ENCODE peak calls at places on chromosome 13, in nine cellular contexts. F is PC-3; G is fibroblast of the aortic adventitia; I is GM23338; P is AG09309; W is dorsolateral prefrontal cortex; M is CD4-positive, alpha-beta T cell; B is right atrium auricular region; U is A549. A is an unnamed sample.

GRCh38 chr13:64551755-64552154 is 2678.4 kb downstream of the PCDH9 start:
- DNase-seq in F (peak), G (peak), I (no peak), P (peak), W (no peak), M (no peak), B (no peak), U (no peak), A (no peak)

GRCh38 chr13:23443878-23444277 is 10.4 kb upstream of the SACS start:
- DNase-seq in F (no peak), G (no peak), I (no peak), P (no peak), W (no peak), M (no peak), B (no peak), U (no peak), A (no peak)

GRCh38 chr13:68810660-68811059 is 1297.0 kb upstream of the ATXN8OS start:
- DNase-seq in F (peak), G (no peak), I (peak), P (no peak), W (no peak), M (no peak), B (no peak), U (no peak), A (no peak)

GRCh38 chr13:111404746-111405145 is 84.3 kb downstream of the TEX29 start:
- DNase-seq in F (no peak), G (no peak), I (no peak), P (no peak), W (no peak), M (no peak), B (no peak), U (no peak), A (no peak)

GRCh38 chr13:88000239-88000638 is 329.1 kb downstream of the SLITRK5 start:
- DNase-seq in F (no peak), G (no peak), I (no peak), P (no peak), W (no peak), M (no peak), B (no peak), U (no peak), A (no peak)

GRCh38 chr13:50712469-50712868 is 131.0 kb downstream of the DLEU7 start:
- DNase-seq in F (no peak), G (no peak), I (no peak), P (no peak), W (no peak), M (no peak), B (no peak), U (no peak), A (no peak)

GRCh38 chr13:33487575-33488243 is 202.2 kb upstream of the STARD13 start:
- DNase-seq in F (peak), G (peak), I (peak), P (no peak), W (no peak), M (no peak), B (no peak), U (no peak), A (no peak)

GRCh38 chr13:37138169-37138568 is 32.7 kb upstream of the CSNK1A1L start:
- DNase-seq in F (peak), G (no peak), I (peak), P (no peak), W (no peak), M (no peak), B (no peak), U (no peak), A (no peak)

GRCh38 chr13:51933466-51934058 is 71.8 kb downstream of the CCDC70 start:
- DNase-seq in F (no peak), G (no peak), I (no peak), P (no peak), W (no peak), M (no peak), B (no peak), U (no peak), A (no peak)

GRCh38 chr13:40790232-40790631 is 821 bp downstream of the SLC25A15 start:
- DNase-seq in F (no peak), G (no peak), I (no peak), P (no peak), W (no peak), M (no peak), B (no peak), U (peak), A (no peak)

GRCh38 chr13:35771898-35772297 is 295.4 kb upstream of the MAB21L1 start:
- DNase-seq in F (peak), G (peak), I (peak), P (peak), W (no peak), M (no peak), B (no peak), U (no peak), A (no peak)

GRCh38 chr13:111005808-111006494 is 91.1 kb upstream of the ANKRD10 start:
- DNase-seq in F (no peak), G (peak), I (no peak), P (no peak), W (no peak), M (no peak), B (no peak), U (no peak), A (no peak)

GRCh38 chr13:112127564-112127963 is 60.6 kb downstream of the SOX1 start:
- DNase-seq in F (no peak), G (no peak), I (no peak), P (no peak), W (no peak), M (no peak), B (no peak), U (no peak), A (no peak)

GRCh38 chr13:92739306-92739818 is 487.2 kb upstream of the GPC6 start:
- DNase-seq in F (no peak), G (no peak), I (no peak), P (no peak), W (no peak), M (no peak), B (no peak), U (no peak), A (no peak)

GRCh38 chr13:110528371-110528770 is 33.2 kb downstream of the RAB20 start:
- DNase-seq in F (no peak), G (peak), I (no peak), P (peak), W (no peak), M (no peak), B (no peak), U (no peak), A (no peak)

GRCh38 chr13:23436680-23437079 is 3.2 kb upstream of the SACS start:
- DNase-seq in F (no peak), G (no peak), I (no peak), P (no peak), W (no peak), M (no peak), B (no peak), U (no peak), A (no peak)

GRCh38 chr13:98672947-98673545 is 79.4 kb downstream of the SLC15A1 start:
- DNase-seq in F (peak), G (peak), I (peak), P (peak), W (peak), M (peak), B (peak), U (peak), A (peak)

GRCh38 chr13:57045816-57046691 is 94.7 kb upstream of the PRR20A start:
- DNase-seq in F (no peak), G (no peak), I (no peak), P (no peak), W (no peak), M (no peak), B (no peak), U (no peak), A (no peak)

GRCh38 chr13:38954844-38955243 is 35.8 kb downstream of the STOML3 start:
- DNase-seq in F (no peak), G (no peak), I (no peak), P (no peak), W (no peak), M (no peak), B (no peak), U (no peak), A (no peak)

GRCh38 chr13:99417151-99417820 is 84.0 kb upstream of the TM9SF2 start:
- DNase-seq in F (no peak), G (no peak), I (peak), P (no peak), W (no peak), M (peak), B (no peak), U (no peak), A (no peak)

GRCh38 chr13:111139874-111140561 is 24.9 kb downstream of the ARHGEF7 start:
- DNase-seq in F (no peak), G (no peak), I (no peak), P (no peak), W (no peak), M (no peak), B (no peak), U (no peak), A (no peak)

GRCh38 chr13:27997904-27998522 is 9.5 kb upstream of the URAD start:
- DNase-seq in F (peak), G (peak), I (peak), P (no peak), W (no peak), M (peak), B (no peak), U (peak), A (no peak)

GRCh38 chr13:26480246-26480855 is 77.1 kb upstream of the WASF3 start:
- DNase-seq in F (peak), G (peak), I (no peak), P (peak), W (no peak), M (no peak), B (no peak), U (no peak), A (no peak)

GRCh38 chr13:80924596-80924995 is 583.7 kb upstream of the SPRY2 start:
- DNase-seq in F (no peak), G (peak), I (no peak), P (no peak), W (no peak), M (no peak), B (no peak), U (no peak), A (no peak)

GRCh38 chr13:46600943-46601311 is 48.0 kb downstream of the LRCH1 start:
- DNase-seq in F (no peak), G (no peak), I (no peak), P (no peak), W (no peak), M (no peak), B (no peak), U (no peak), A (no peak)

GRCh38 chr13:46605089-46605488 is 52.1 kb downstream of the LRCH1 start:
- DNase-seq in F (no peak), G (no peak), I (no peak), P (no peak), W (no peak), M (no peak), B (no peak), U (no peak), A (no peak)

GRCh38 chr13:46602531-46602930 is 49.6 kb downstream of the LRCH1 start:
- DNase-seq in F (no peak), G (no peak), I (no peak), P (no peak), W (no peak), M (no peak), B (no peak), U (no peak), A (no peak)

GRCh38 chr13:46604226-46604968 is 51.4 kb downstream of the LRCH1 start:
- DNase-seq in F (no peak), G (no peak), I (no peak), P (no peak), W (no peak), M (no peak), B (no peak), U (no peak), A (no peak)

DNA sequence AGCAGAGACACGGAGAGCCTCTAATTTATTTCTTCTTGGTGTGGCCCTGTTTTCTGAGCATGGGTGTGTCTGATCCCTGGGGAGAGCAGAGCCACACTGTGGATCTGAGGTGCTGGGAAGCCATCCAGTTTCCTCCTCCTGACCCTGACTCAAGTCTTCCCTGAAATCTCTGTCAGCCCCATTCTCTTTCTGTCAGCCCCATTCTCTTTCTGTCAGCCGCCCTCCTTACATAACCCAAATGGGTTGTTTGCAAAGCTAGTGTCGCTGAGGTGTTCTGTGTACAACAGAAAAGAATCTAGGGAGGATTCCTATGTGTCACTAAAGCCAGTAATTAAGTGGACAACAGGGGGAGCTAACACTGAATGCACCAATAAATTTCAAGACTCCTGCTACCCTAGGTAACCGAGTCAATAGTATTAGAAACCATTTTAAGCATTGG is 50.2 kb downstream of the LRCH1 start:
- DNase-seq in F (peak), G (peak), I (peak), P (no peak), W (no peak), M (no peak), B (no peak), U (peak), A (no peak)
- TF ChIP-seq CTCF in F (peak), G (peak), I (peak), P (peak), W (no peak), M (no peak), B (peak), U (peak), A (no peak)

DNA sequence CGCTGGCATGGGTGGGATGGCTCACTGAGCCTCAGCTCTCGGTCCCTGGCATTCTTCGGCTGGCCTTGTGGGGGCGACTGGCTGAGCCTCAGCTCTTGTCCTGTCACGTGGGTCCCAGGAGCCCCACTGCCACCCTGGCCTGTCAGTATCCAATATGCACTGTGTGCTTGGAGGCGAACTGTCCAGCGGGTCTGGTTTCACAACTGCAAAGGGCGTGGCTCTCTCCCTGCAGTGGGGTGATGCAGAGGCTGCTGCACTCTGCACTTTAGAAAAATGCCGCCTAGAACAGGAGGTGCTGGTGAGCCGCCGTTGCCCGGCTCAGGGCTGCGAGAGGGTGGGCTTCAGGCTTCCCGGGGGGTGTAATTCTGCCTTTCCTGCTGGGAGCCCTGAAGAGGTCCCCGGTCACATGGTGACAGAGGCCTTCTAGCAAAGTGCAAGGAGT is 17.0 kb upstream of the TMEM255B start:
- DNase-seq in F (peak), G (peak), I (peak), P (no peak), W (no peak), M (no peak), B (no peak), U (no peak), A (no peak)
- TF ChIP-seq CTCF in F (no peak), G (no peak), I (peak), P (peak), W (no peak), M (no peak), B (no peak), U (no peak), A (no peak)

GRCh38 chr13:21767032-21767431 is 96.2 kb downstream of the FGF9 start:
- DNase-seq in F (no peak), G (no peak), I (no peak), P (no peak), W (no peak), M (no peak), B (no peak), U (no peak), A (no peak)
- TF ChIP-seq CTCF in F (no peak), G (no peak), I (no peak), P (no peak), W (no peak), M (no peak), B (no peak), U (no peak), A (no peak)

GRCh38 chr13:41848435-41849255 is 112.3 kb downstream of the VWA8 start:
- DNase-seq in F (no peak), G (peak), I (no peak), P (no peak), W (no peak), M (no peak), B (no peak), U (no peak), A (no peak)
- TF ChIP-seq CTCF in F (peak), G (peak), I (peak), P (peak), W (no peak), M (no peak), B (peak), U (peak), A (no peak)

GRCh38 chr13:21603531-21604448 is at the start of gene MICU2:
- DNase-seq in F (peak), G (peak), I (peak), P (peak), W (peak), M (peak), B (peak), U (peak), A (peak)
- TF ChIP-seq CTCF in F (no peak), G (no peak), I (no peak), P (no peak), W (peak), M (no peak), B (peak), U (no peak), A (no peak)

GRCh38 chr13:45185286-45185685 is 15.6 kb downstream of the KCTD4 start:
- DNase-seq in F (no peak), G (no peak), I (no peak), P (no peak), W (no peak), M (no peak), B (no peak), U (no peak), A (no peak)
- TF ChIP-seq CTCF in F (no peak), G (no peak), I (no peak), P (no peak), W (no peak), M (no peak), B (no peak), U (no peak), A (no peak)

DNA sequence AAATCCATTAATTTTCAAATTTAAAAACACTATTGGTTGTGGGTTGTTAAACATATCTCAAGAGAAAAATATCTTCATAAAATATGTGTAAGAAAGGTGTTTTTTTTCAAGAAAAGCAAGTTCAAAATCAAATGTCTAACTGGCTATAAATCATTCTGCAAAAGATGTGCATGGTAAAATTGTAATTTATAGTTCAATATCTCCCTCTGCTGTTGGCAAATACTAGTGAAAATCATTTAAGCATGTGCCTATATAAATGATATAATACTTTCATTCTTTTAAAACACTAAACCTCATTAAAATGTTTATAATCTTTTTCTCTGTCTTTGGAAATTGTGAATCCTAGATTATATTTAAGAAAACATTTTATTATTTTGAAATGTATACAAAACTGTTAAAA is 17.2 kb upstream of the SLITRK6 start:
- DNase-seq in F (peak), G (no peak), I (no peak), P (no peak), W (no peak), M (no peak), B (no peak), U (no peak), A (no peak)
- TF ChIP-seq CTCF in F (peak), G (no peak), I (peak), P (no peak), W (peak), M (no peak), B (no peak), U (peak), A (no peak)